ENCODE peak calls at places on chromosomes 3 and 15, in eight cellular contexts. Q, D, F, T, U, K, L and V are unnamed samples.

GRCh38 chr3:32237670-32238026 is 832 bp upstream of the CMTM8 start:
- DNase-seq in F (no peak), U (no peak), D (no peak), Q (no peak), K (no peak), L (no peak), T (no peak), V (no peak)

GRCh38 chr3:127371846-127372245 is 84.0 kb upstream of the PRR20G start:
- DNase-seq in U (no peak), T (no peak), L (no peak), K (no peak), D (no peak), F (no peak), Q (no peak), V (no peak)

GRCh38 chr3:120767106-120767505 is 24.6 kb downstream of the GTF2E1 start:
- DNase-seq in U (no peak), F (no peak), K (no peak), Q (peak; percentile 49), T (peak; percentile 37), L (no peak), D (peak; percentile 26), V (no peak)

GRCh38 chr3:120461416-120461815 is 10.6 kb upstream of the FSTL1 start:
- DNase-seq in U (peak; percentile 29), L (no peak), D (no peak), T (no peak), F (no peak), Q (no peak), K (no peak), V (peak; percentile 57)

GRCh38 chr3:70360985-70361384 is 48.5 kb upstream of the MDFIC2 start:
- DNase-seq in D (peak; percentile 15), L (peak; percentile 4), F (no peak), T (no peak), Q (peak; percentile 1), K (no peak), U (peak; percentile 65), V (peak; percentile 47)

GRCh38 chr3:134427400-134428111 is 53.3 kb upstream of the AMOTL2 start:
- DNase-seq in L (peak; percentile 95), K (peak; percentile 78), D (peak; percentile 99), T (peak; percentile 99), Q (peak; percentile 94), F (peak; percentile 50), U (peak; percentile 100), V (peak; percentile 100)

GRCh38 chr3:194537732-194538247 is 51.0 kb upstream of the ATP13A3 start:
- DNase-seq in L (peak; percentile 93), D (peak; percentile 73), K (peak; percentile 64), T (no peak), Q (peak; percentile 62), U (peak; percentile 86), F (peak; percentile 71), V (peak; percentile 35)

GRCh38 chr3:50534721-50535330 is 31.4 kb upstream of the CACNA2D2 start:
- DNase-seq in D (no peak), F (no peak), K (no peak), T (no peak), Q (no peak), L (peak; percentile 16), U (no peak), V (no peak)

GRCh38 chr3:49634736-49635135 is 39.4 kb upstream of the APEH start:
- DNase-seq in Q (no peak), K (no peak), L (no peak), U (no peak), D (no peak), T (no peak), F (no peak), V (no peak)

GRCh38 chr3:14834121-14834520 is 15.4 kb downstream of the FGD5 start:
- DNase-seq in K (no peak), U (no peak), Q (no peak), D (no peak), T (no peak), L (no peak), F (no peak), V (no peak)

GRCh38 chr15:70447927-70448698 is 315.2 kb downstream of the UACA start:
- DNase-seq in T (no peak), D (no peak), F (no peak), Q (no peak), L (no peak), K (no peak), U (no peak), V (no peak)

GRCh38 chr3:12194669-12195161 is 36.0 kb upstream of the TIMP4 start:
- DNase-seq in U (peak; percentile 58), Q (peak; percentile 50), K (no peak), L (peak; percentile 89), T (no peak), D (peak; percentile 77), F (no peak), V (peak; percentile 60)

GRCh38 chr3:35422826-35423601 is 216.3 kb upstream of the ARPP21 start:
- DNase-seq in K (no peak), T (no peak), D (peak; percentile 3), Q (peak; percentile 1), F (no peak), U (peak; percentile 47), L (no peak), V (no peak)
- H3K4me3 ChIP-seq in K (no peak overlapping the region), T (no peak overlapping the region), D (no peak overlapping the region), Q (no peak overlapping the region), F (no peak overlapping the region), U (no peak overlapping the region), L (no peak overlapping the region), V (no peak overlapping the region)

GRCh38 chr3:4512895-4513616 is 19.9 kb downstream of the ITPR1 start:
- DNase-seq in Q (no peak), U (no peak), L (no peak), F (no peak), K (no peak), D (no peak), T (no peak), V (no peak)

GRCh38 chr3:4515896-4516295 is 22.7 kb downstream of the ITPR1 start:
- DNase-seq in T (no peak), Q (no peak), D (no peak), F (peak; percentile 29), U (no peak), L (peak; percentile 24), K (no peak), V (no peak)

GRCh38 chr3:4511491-4512251 is 18.5 kb downstream of the ITPR1 start:
- DNase-seq in T (no peak), L (no peak), K (no peak), U (no peak), Q (no peak), D (no peak), F (no peak), V (no peak)

GRCh38 chr3:4517095-4517494 is 23.9 kb downstream of the ITPR1 start:
- DNase-seq in L (no peak), K (no peak), Q (no peak), F (no peak), T (no peak), D (no peak), U (no peak), V (no peak)

DNA sequence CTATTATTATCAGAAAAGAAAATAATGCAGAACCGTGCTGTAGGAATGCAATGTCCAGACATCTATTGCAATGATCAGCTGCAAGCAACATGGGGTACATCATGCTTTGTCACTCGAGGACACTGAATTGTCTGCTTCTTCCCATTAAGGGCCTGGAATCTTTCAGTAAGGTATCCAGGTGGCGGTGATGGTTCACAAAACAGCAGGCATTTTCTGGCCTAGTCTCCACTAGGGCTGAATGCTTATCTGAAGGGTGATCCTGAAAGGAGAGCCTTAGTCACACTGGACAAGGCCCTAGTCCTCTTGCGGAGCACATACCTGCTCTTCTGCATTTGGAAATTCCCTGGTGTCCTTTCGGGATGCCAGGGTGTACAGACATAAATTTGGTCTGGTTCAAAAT is 21.2 kb downstream of the ITPR1 start:
- DNase-seq in U (no peak), D (no peak), K (no peak), T (no peak), F (no peak), L (no peak), Q (no peak), V (no peak)
- TF ChIP-seq CTCF in U (no peak), D (no peak), K (no peak), T (no peak), F (no peak), L (no peak), Q (no peak), V (no peak)

GRCh38 chr15:88657326-88658069 is 18.7 kb downstream of the ISG20 start:
- DNase-seq in T (no peak), F (peak; percentile 52), L (peak; percentile 73), Q (peak; percentile 54), U (peak; percentile 69), K (no peak), D (peak; percentile 65), V (peak; percentile 59)

GRCh38 chr15:88655780-88656488 is 17.1 kb downstream of the ISG20 start:
- DNase-seq in K (no peak), L (no peak), D (no peak), F (no peak), Q (no peak), T (no peak), U (no peak), V (no peak)

GRCh38 chr15:88658070-88658965 is 19.5 kb downstream of the ISG20 start:
- DNase-seq in F (no peak), U (no peak), Q (no peak), T (no peak), K (no peak), D (no peak), L (no peak), V (no peak)

GRCh38 chr15:88655103-88655553 is 16.3 kb downstream of the ISG20 start:
- DNase-seq in F (no peak), L (no peak), D (no peak), K (no peak), T (no peak), U (no peak), Q (no peak), V (no peak)

DNA sequence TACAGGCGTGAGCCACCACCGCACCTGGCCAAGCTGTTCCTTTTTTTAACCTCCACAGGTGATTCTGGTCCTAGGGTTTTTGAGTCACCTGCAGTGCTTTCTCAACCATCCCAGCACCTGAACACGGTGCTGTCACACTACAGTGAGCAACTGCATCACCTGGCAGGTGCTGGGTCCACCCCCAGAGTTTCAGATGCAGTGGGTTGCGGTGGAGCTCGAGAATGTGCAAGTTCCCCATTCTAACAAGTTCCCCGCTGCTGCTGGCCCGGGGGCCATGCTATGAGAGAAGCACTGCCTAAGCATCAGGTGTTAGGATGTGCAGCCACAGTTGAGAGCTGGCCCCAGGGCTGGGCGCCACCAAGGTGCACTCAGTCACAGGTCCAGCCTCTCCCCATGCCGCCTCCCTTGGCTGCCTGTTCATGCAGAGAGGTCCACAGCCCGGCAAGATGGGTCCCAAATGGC is 18.0 kb downstream of the ISG20 start:
- DNase-seq in F (no peak), D (no peak), L (no peak), T (no peak), Q (no peak), K (no peak), U (no peak), V (no peak)
- H3K4me3 ChIP-seq in F (no peak overlapping the region), D (no peak overlapping the region), L (no peak overlapping the region), T (no peak overlapping the region), Q (no peak overlapping the region), K (no peak overlapping the region), U (no peak overlapping the region), V (no peak overlapping the region)

DNA sequence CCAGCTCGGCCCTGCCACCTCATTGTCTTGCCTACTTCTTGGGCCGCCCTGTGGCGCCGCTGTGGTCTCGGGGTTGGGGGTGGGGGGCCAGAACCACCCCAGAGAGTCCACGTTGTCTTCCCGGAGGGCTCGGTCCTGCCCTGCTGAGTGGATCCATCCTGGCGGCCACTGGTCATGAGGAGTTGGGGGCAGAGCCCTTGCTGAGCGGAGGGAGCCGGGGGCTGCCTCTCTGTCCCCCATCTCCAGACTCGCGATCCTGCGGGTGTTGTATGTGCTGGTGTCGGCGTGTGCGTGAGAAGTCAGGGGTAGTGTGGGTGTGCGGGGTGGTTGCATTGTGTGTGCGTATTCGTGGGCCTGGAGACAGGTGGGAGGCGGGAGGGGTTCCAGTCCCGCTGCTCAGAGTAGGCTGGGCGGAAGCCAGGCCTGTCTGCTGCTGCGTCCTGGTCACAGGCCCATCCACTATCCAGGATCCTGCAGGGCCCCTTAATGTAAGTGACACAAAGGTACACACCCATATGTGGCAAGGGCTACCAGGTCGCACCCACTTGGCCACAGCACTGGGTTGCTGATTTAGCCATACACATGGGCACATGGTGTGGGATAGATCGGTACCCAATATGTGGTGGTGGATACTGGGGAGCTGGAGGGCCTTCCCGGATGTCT is 30.7 kb downstream of the NBEAL2 start:
- DNase-seq in D (no peak), L (no peak), Q (no peak), F (peak; percentile 17), T (no peak), K (no peak), U (no peak), V (peak; percentile 22)
- TF ChIP-seq CTCF in D (no peak), L (no peak), Q (no peak), F (no peak), T (no peak), K (no peak), U (no peak), V (no peak)